ENCODE peak calls at places on chromosome 19, in nine cellular contexts. One of them, this sample, is unnamed.

GRCh38 chr19:281992-282391 is 9.2 kb downstream of the PLPP2 start:
- DNase-seq in astrocyte of the spinal cord: no peak
- DNase-seq in colonic mucosa: no peak
- DNase-seq in GM06990: no peak
- DNase-seq in transverse colon: no peak
- DNase-seq in GM23338: no peak
- DNase-seq in left ventricle myocardium inferior: no peak
- DNase-seq in NB4: no peak
- DNase-seq in cardiac muscle cell: no peak
- DNase-seq in this sample: no peak

GRCh38 chr19:35959968-35960320 is 23.8 kb downstream of the LRFN3 start:
- DNase-seq in colonic mucosa: no peak
- DNase-seq in NB4: no peak
- DNase-seq in left ventricle myocardium inferior: no peak
- DNase-seq in astrocyte of the spinal cord: no peak
- DNase-seq in cardiac muscle cell: no peak
- DNase-seq in GM06990: no peak
- DNase-seq in GM23338: peak; percentile 63
- DNase-seq in transverse colon: no peak
- DNase-seq in this sample: no peak

GRCh38 chr19:54576411-54576976 is 2.9 kb downstream of the LILRA2 start:
- DNase-seq in left ventricle myocardium inferior: no peak
- DNase-seq in NB4: no peak
- DNase-seq in cardiac muscle cell: no peak
- DNase-seq in GM06990: no peak
- DNase-seq in GM23338: peak; percentile 5
- DNase-seq in transverse colon: no peak
- DNase-seq in astrocyte of the spinal cord: no peak
- DNase-seq in colonic mucosa: no peak
- DNase-seq in this sample: no peak

GRCh38 chr19:19485161-19485997 is 30.0 kb downstream of the TSSK6 start:
- DNase-seq in colonic mucosa: no peak
- DNase-seq in astrocyte of the spinal cord: peak; percentile 35
- DNase-seq in cardiac muscle cell: peak; percentile 38
- DNase-seq in transverse colon: no peak
- DNase-seq in GM06990: no peak
- DNase-seq in left ventricle myocardium inferior: peak; percentile 45
- DNase-seq in NB4: peak; percentile 58
- DNase-seq in GM23338: no peak
- DNase-seq in this sample: no peak

GRCh38 chr19:35170359-35171061 is 16.0 kb downstream of the FXYD5 start:
- DNase-seq in transverse colon: no peak
- DNase-seq in colonic mucosa: no peak
- DNase-seq in GM06990: no peak
- DNase-seq in GM23338: no peak
- DNase-seq in astrocyte of the spinal cord: no peak
- DNase-seq in NB4: peak; percentile 10
- DNase-seq in cardiac muscle cell: peak; percentile 42
- DNase-seq in left ventricle myocardium inferior: no peak
- DNase-seq in this sample: no peak

GRCh38 chr19:8702350-8702749 is 3.8 kb upstream of the ACTL9 start:
- DNase-seq in colonic mucosa: no peak
- DNase-seq in transverse colon: no peak
- DNase-seq in left ventricle myocardium inferior: no peak
- DNase-seq in NB4: peak; percentile 100
- DNase-seq in astrocyte of the spinal cord: no peak
- DNase-seq in GM23338: no peak
- DNase-seq in cardiac muscle cell: peak; percentile 6
- DNase-seq in GM06990: no peak
- DNase-seq in this sample: no peak

GRCh38 chr19:49570138-49570856 is 10.1 kb downstream of the NOSIP start:
- DNase-seq in cardiac muscle cell: peak; percentile 91
- DNase-seq in NB4: peak; percentile 88
- DNase-seq in astrocyte of the spinal cord: peak; percentile 82
- DNase-seq in left ventricle myocardium inferior: no peak
- DNase-seq in GM23338: peak; percentile 96
- DNase-seq in GM06990: peak; percentile 60
- DNase-seq in transverse colon: peak; percentile 73
- DNase-seq in colonic mucosa: peak; percentile 85
- DNase-seq in this sample: peak; percentile 60

GRCh38 chr19:507286-508203 is at the start of gene TPGS1:
- DNase-seq in NB4: peak; percentile 96
- DNase-seq in astrocyte of the spinal cord: peak; percentile 75
- DNase-seq in cardiac muscle cell: peak; percentile 100
- DNase-seq in left ventricle myocardium inferior: peak; percentile 92
- DNase-seq in GM06990: peak; percentile 88
- DNase-seq in GM23338: peak; percentile 93
- DNase-seq in colonic mucosa: peak; percentile 83
- DNase-seq in transverse colon: peak; percentile 79
- DNase-seq in this sample: peak; percentile 87

GRCh38 chr19:31698352-31698751 is 349.1 kb upstream of the TSHZ3 start:
- DNase-seq in left ventricle myocardium inferior: no peak
- DNase-seq in cardiac muscle cell: no peak
- DNase-seq in transverse colon: no peak
- DNase-seq in GM23338: no peak
- DNase-seq in astrocyte of the spinal cord: no peak
- DNase-seq in GM06990: no peak
- DNase-seq in colonic mucosa: no peak
- DNase-seq in NB4: no peak
- DNase-seq in this sample: no peak

GRCh38 chr19:2417881-2418406 is 9.4 kb downstream of the TIMM13 start:
- DNase-seq in transverse colon: no peak
- DNase-seq in GM23338: no peak
- DNase-seq in GM06990: no peak
- DNase-seq in NB4: no peak
- DNase-seq in astrocyte of the spinal cord: no peak
- DNase-seq in left ventricle myocardium inferior: no peak
- DNase-seq in colonic mucosa: no peak
- DNase-seq in cardiac muscle cell: no peak
- DNase-seq in this sample: no peak

GRCh38 chr19:51094696-51095279 is 12.1 kb upstream of the KLK14 start:
- DNase-seq in cardiac muscle cell: peak; percentile 25
- DNase-seq in left ventricle myocardium inferior: no peak
- DNase-seq in NB4: peak; percentile 48
- DNase-seq in astrocyte of the spinal cord: no peak
- DNase-seq in GM06990: no peak
- DNase-seq in colonic mucosa: no peak
- DNase-seq in transverse colon: no peak
- DNase-seq in GM23338: peak; percentile 77
- DNase-seq in this sample: peak; percentile 80

GRCh38 chr19:1874554-1875185 is 10.6 kb downstream of the ABHD17A start:
- DNase-seq in GM23338: no peak
- DNase-seq in cardiac muscle cell: no peak
- DNase-seq in transverse colon: no peak
- DNase-seq in GM06990: no peak
- DNase-seq in NB4: peak; percentile 44
- DNase-seq in colonic mucosa: no peak
- DNase-seq in astrocyte of the spinal cord: no peak
- DNase-seq in left ventricle myocardium inferior: no peak
- DNase-seq in this sample: no peak

GRCh38 chr19:49014870-49015255 is 2.0 kb downstream of the LHB start:
- DNase-seq in GM23338: no peak
- DNase-seq in NB4: no peak
- DNase-seq in transverse colon: no peak
- DNase-seq in colonic mucosa: no peak
- DNase-seq in left ventricle myocardium inferior: no peak
- DNase-seq in cardiac muscle cell: no peak
- DNase-seq in GM06990: no peak
- DNase-seq in astrocyte of the spinal cord: no peak
- DNase-seq in this sample: no peak

GRCh38 chr19:28905996-28906395 is 307.0 kb downstream of the UQCRFS1 start:
- DNase-seq in astrocyte of the spinal cord: no peak
- DNase-seq in GM06990: no peak
- DNase-seq in GM23338: no peak
- DNase-seq in cardiac muscle cell: peak; percentile 8
- DNase-seq in transverse colon: no peak
- DNase-seq in colonic mucosa: no peak
- DNase-seq in NB4: no peak
- DNase-seq in left ventricle myocardium inferior: no peak
- DNase-seq in this sample: no peak

GRCh38 chr19:1848399-1849131 is at the start of gene REXO1:
- DNase-seq in astrocyte of the spinal cord: peak; percentile 97
- DNase-seq in left ventricle myocardium inferior: peak; percentile 96
- DNase-seq in NB4: peak; percentile 90
- DNase-seq in transverse colon: peak; percentile 98
- DNase-seq in cardiac muscle cell: peak; percentile 95
- DNase-seq in GM23338: peak; percentile 97
- DNase-seq in GM06990: peak; percentile 97
- DNase-seq in colonic mucosa: peak; percentile 99
- DNase-seq in this sample: peak; percentile 98

GRCh38 chr19:29745253-29745652 is 30.2 kb upstream of the C19orf12 start:
- DNase-seq in GM23338: peak; percentile 74
- DNase-seq in GM06990: no peak
- DNase-seq in transverse colon: no peak
- DNase-seq in cardiac muscle cell: no peak
- DNase-seq in colonic mucosa: no peak
- DNase-seq in astrocyte of the spinal cord: no peak
- DNase-seq in left ventricle myocardium inferior: no peak
- DNase-seq in NB4: peak; percentile 8
- DNase-seq in this sample: peak; percentile 34

GRCh38 chr19:33394006-33394722 is 20.7 kb downstream of the CEBPG start:
- DNase-seq in colonic mucosa: no peak
- DNase-seq in GM06990: no peak
- DNase-seq in NB4: peak; percentile 83
- DNase-seq in transverse colon: no peak
- DNase-seq in left ventricle myocardium inferior: peak; percentile 57
- DNase-seq in astrocyte of the spinal cord: peak; percentile 63
- DNase-seq in cardiac muscle cell: peak; percentile 81
- DNase-seq in GM23338: no peak
- DNase-seq in this sample: no peak

GRCh38 chr19:2477732-2478191 is 1.8 kb downstream of the GADD45B start:
- DNase-seq in transverse colon: peak; percentile 54
- DNase-seq in left ventricle myocardium inferior: no peak
- DNase-seq in astrocyte of the spinal cord: peak; percentile 64
- DNase-seq in NB4: peak; percentile 69
- DNase-seq in GM23338: no peak
- DNase-seq in cardiac muscle cell: peak; percentile 59
- DNase-seq in colonic mucosa: peak; percentile 61
- DNase-seq in GM06990: peak; percentile 64
- DNase-seq in this sample: no peak

GRCh38 chr19:38020331-38020730 is 113.3 kb downstream of the SIPA1L3 start:
- DNase-seq in cardiac muscle cell: no peak
- DNase-seq in GM06990: no peak
- DNase-seq in transverse colon: no peak
- DNase-seq in GM23338: no peak
- DNase-seq in NB4: peak; percentile 92
- DNase-seq in left ventricle myocardium inferior: no peak
- DNase-seq in colonic mucosa: no peak
- DNase-seq in astrocyte of the spinal cord: no peak
- DNase-seq in this sample: no peak

GRCh38 chr19:16641695-16642094 is 13.7 kb upstream of the MED26 start:
- DNase-seq in GM23338: no peak
- DNase-seq in transverse colon: no peak
- DNase-seq in NB4: no peak
- DNase-seq in cardiac muscle cell: no peak
- DNase-seq in GM06990: no peak
- DNase-seq in left ventricle myocardium inferior: no peak
- DNase-seq in colonic mucosa: no peak
- DNase-seq in astrocyte of the spinal cord: no peak
- DNase-seq in this sample: no peak
- TF ChIP-seq CTCF in GM23338: no peak
- TF ChIP-seq CTCF in transverse colon: no peak
- TF ChIP-seq CTCF in NB4: no peak
- TF ChIP-seq CTCF in cardiac muscle cell: no peak
- TF ChIP-seq CTCF in GM06990: no peak
- TF ChIP-seq CTCF in left ventricle myocardium inferior: no peak
- TF ChIP-seq CTCF in colonic mucosa: no peak
- TF ChIP-seq CTCF in astrocyte of the spinal cord: no peak
- TF ChIP-seq CTCF in this sample: no peak

DNA sequence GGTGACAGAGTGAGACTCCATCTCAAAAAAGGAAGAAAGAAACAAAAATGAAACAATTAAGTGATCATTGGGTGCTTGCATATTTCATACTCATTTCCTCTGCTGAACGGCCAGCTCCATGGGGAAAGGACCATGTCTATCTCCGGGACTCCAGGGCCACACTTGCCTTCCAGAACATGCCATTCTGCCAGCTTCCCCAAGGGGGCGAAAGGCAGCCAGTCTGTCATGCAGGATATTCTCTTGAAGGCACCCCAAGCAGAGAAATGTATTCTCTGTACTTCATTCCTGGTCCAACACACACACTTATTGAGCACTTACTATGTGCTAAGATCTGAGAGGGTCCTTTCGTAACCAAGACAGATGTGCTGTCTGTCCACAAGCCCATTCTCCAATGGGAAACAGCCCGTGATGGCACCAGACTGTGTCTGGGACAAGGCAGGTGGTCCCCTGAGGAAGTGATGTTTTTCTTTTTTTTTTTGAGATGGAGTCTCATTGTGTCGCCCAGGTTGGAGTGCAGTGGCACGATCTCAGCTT is 10.2 kb upstream of the CARM1 start:
- DNase-seq in cardiac muscle cell: peak; percentile 45
- DNase-seq in left ventricle myocardium inferior: no peak
- DNase-seq in NB4: peak; percentile 67
- DNase-seq in transverse colon: peak; percentile 45
- DNase-seq in GM06990: no peak
- DNase-seq in astrocyte of the spinal cord: no peak
- DNase-seq in colonic mucosa: peak; percentile 49
- DNase-seq in GM23338: peak; percentile 83
- DNase-seq in this sample: peak; percentile 33
- TF ChIP-seq CTCF in cardiac muscle cell: peak; percentile 50
- TF ChIP-seq CTCF in left ventricle myocardium inferior: peak; percentile 38
- TF ChIP-seq CTCF in NB4: peak; percentile 65
- TF ChIP-seq CTCF in transverse colon: peak; percentile 30
- TF ChIP-seq CTCF in GM06990: peak; percentile 68
- TF ChIP-seq CTCF in astrocyte of the spinal cord: peak; percentile 56
- TF ChIP-seq CTCF in colonic mucosa: peak; percentile 31
- TF ChIP-seq CTCF in GM23338: peak; percentile 73
- TF ChIP-seq CTCF in this sample: peak; percentile 31

DNA sequence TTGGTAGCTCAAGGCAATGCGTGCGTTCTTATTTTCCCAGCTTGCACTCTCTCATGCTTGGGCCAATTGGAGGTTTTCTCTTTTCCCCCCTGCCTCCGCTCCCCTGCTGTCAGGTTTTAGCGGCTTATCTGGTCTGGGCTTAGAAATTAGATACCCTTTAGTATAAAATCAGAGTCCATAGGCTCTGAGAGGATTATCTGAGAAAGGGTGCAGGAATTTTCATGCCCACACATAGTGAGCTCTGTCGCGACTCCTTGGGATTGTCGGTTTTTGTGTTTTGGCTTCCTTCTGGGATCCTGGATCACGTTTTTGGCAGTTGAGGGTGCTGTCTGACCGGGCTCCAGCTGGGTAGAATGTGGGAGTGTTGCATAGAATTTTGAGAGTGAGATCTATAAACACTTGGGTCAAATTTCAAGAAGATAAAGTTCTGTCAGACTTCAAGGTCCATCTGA is 12.4 kb downstream of the CHAF1A start:
- DNase-seq in cardiac muscle cell: peak; percentile 60
- DNase-seq in GM06990: no peak
- DNase-seq in NB4: no peak
- DNase-seq in transverse colon: no peak
- DNase-seq in left ventricle myocardium inferior: no peak
- DNase-seq in GM23338: no peak
- DNase-seq in colonic mucosa: no peak
- DNase-seq in astrocyte of the spinal cord: peak; percentile 16
- DNase-seq in this sample: no peak
- TF ChIP-seq CTCF in cardiac muscle cell: no peak
- TF ChIP-seq CTCF in GM06990: no peak
- TF ChIP-seq CTCF in NB4: no peak
- TF ChIP-seq CTCF in transverse colon: no peak
- TF ChIP-seq CTCF in left ventricle myocardium inferior: no peak
- TF ChIP-seq CTCF in GM23338: no peak
- TF ChIP-seq CTCF in colonic mucosa: no peak
- TF ChIP-seq CTCF in astrocyte of the spinal cord: no peak
- TF ChIP-seq CTCF in this sample: no peak

GRCh38 chr19:11460207-11460606 is 20.6 kb downstream of the ELAVL3 start:
- DNase-seq in transverse colon: no peak
- DNase-seq in GM06990: no peak
- DNase-seq in colonic mucosa: no peak
- DNase-seq in left ventricle myocardium inferior: no peak
- DNase-seq in cardiac muscle cell: no peak
- DNase-seq in GM23338: no peak
- DNase-seq in NB4: no peak
- DNase-seq in astrocyte of the spinal cord: no peak
- DNase-seq in this sample: no peak
- TF ChIP-seq CTCF in transverse colon: no peak
- TF ChIP-seq CTCF in GM06990: peak; percentile 54
- TF ChIP-seq CTCF in colonic mucosa: no peak
- TF ChIP-seq CTCF in left ventricle myocardium inferior: peak; percentile 23
- TF ChIP-seq CTCF in cardiac muscle cell: peak; percentile 10
- TF ChIP-seq CTCF in GM23338: peak; percentile 49
- TF ChIP-seq CTCF in NB4: peak; percentile 18
- TF ChIP-seq CTCF in astrocyte of the spinal cord: no peak
- TF ChIP-seq CTCF in this sample: no peak